ENCODE peak calls at places on chromosomes 12 and 14, in five cellular contexts. B, H, T, Z and V are unnamed samples.

GRCh38 chr12:114686421-114687268 is 2.7 kb upstream of the TBX3 start:
- DNase-seq in B (no peak), H (no peak), T (no peak), Z (no peak), V (no peak)

GRCh38 chr14:102415671-102416070 is 52.9 kb downstream of the TECPR2 start:
- DNase-seq in B (no peak), H (no peak), T (no peak), Z (no peak), V (no peak)

GRCh38 chr12:45299132-45299692 is 83.3 kb downstream of the ANO6 start:
- DNase-seq in B (peak; percentile 62), H (no peak), T (no peak), Z (peak; percentile 91), V (no peak)

GRCh38 chr14:59308706-59309105 is 120.2 kb downstream of the DAAM1 start:
- DNase-seq in B (peak; percentile 63), H (no peak), T (no peak), Z (peak; percentile 77), V (no peak)

GRCh38 chr12:67331828-67332227 is 62.7 kb downstream of the CAND1 start:
- DNase-seq in B (no peak), H (no peak), T (no peak), Z (no peak), V (no peak)

GRCh38 chr14:20782280-20782890 is 1.3 kb downstream of the RNASE6 start:
- DNase-seq in B (peak; percentile 16), H (no peak), T (no peak), Z (no peak), V (no peak)

GRCh38 chr12:92438641-92439396 is 264.0 kb upstream of the PLEKHG7 start:
- DNase-seq in B (no peak), H (no peak), T (no peak), Z (peak; percentile 40), V (no peak)

GRCh38 chr14:97747282-97747681 is 950.1 kb downstream of the VRK1 start:
- DNase-seq in B (no peak), H (no peak), T (no peak), Z (no peak), V (no peak)

GRCh38 chr12:6824962-6825381 is 3.2 kb upstream of the P3H3 start:
- DNase-seq in B (peak; percentile 37), H (no peak), T (no peak), Z (peak; percentile 29), V (no peak)

GRCh38 chr14:104186575-104186974 is 48.2 kb downstream of the KIF26A start:
- DNase-seq in B (no peak), H (no peak), T (no peak), Z (no peak), V (no peak)

GRCh38 chr12:88805692-88806091 is 225.4 kb upstream of the KITLG start:
- DNase-seq in B (no peak), H (no peak), T (no peak), Z (peak; percentile 64), V (no peak)

GRCh38 chr12:132253698-132254480 is 75.5 kb downstream of the GALNT9 start:
- DNase-seq in B (no peak), H (no peak), T (peak; percentile 30), Z (no peak), V (peak; percentile 59)

GRCh38 chr12:120116443-120116791 is at the start of gene RAB35:
- DNase-seq in B (no peak), H (no peak), T (no peak), Z (no peak), V (no peak)

GRCh38 chr14:36316131-36316530 is 4.3 kb downstream of the MBIP start:
- DNase-seq in B (no peak), H (no peak), T (no peak), Z (no peak), V (no peak)